ENCODE peak calls at places on chromosomes 3 and 15, in seven cellular contexts. O, U, J, R, L, V and H are unnamed samples.

GRCh38 chr3:36944012-36944640 is 728 bp downstream of the TRANK1 start:
- DNase-seq in U (peak), O (peak), V (peak), L (peak), R (peak), J (peak), H (peak)

GRCh38 chr3:192885374-192885773 is 32.3 kb downstream of the MB21D2 start:
- DNase-seq in U (no peak), O (no peak), L (no peak), V (no peak), J (no peak), R (no peak), H (no peak)

GRCh38 chr3:154970796-154971195 is 109.3 kb upstream of the MME start:
- DNase-seq in O (peak), U (no peak), V (no peak), R (no peak), J (no peak), L (no peak), H (no peak)

GRCh38 chr15:34038404-34039179 is 412 bp downstream of the AVEN start:
- DNase-seq in O (peak), L (peak), U (peak), R (peak), V (peak), J (peak), H (peak)

GRCh38 chr15:77037475-77038209 is 33.3 kb downstream of the TSPAN3 start:
- DNase-seq in U (no peak), V (no peak), L (no peak), O (no peak), R (no peak), J (no peak), H (no peak)

GRCh38 chr15:51884517-51885236 is 55.2 kb downstream of the TMOD3 start:
- DNase-seq in R (no peak), V (no peak), L (no peak), U (no peak), J (no peak), O (no peak), H (no peak)

GRCh38 chr15:39919740-39920509 is at the start of gene GPR176:
- DNase-seq in V (no peak), O (peak), L (peak), R (peak), U (peak), J (peak), H (peak)

GRCh38 chr15:34124656-34125055 is 22.8 kb downstream of the PGBD4 start:
- DNase-seq in V (no peak), U (no peak), J (no peak), R (no peak), L (no peak), O (no peak), H (no peak)

GRCh38 chr3:10187295-10187876 is 22.7 kb downstream of the IRAK2 start:
- DNase-seq in V (no peak), U (no peak), J (no peak), O (no peak), R (no peak), L (no peak), H (no peak)

GRCh38 chr3:171658801-171659200 is 151.5 kb downstream of the PLD1 start:
- DNase-seq in R (no peak), O (no peak), U (no peak), V (no peak), L (no peak), J (no peak), H (no peak)

GRCh38 chr15:77836116-77836798 is 203.5 kb upstream of the LINGO1 start:
- DNase-seq in V (no peak), L (no peak), U (no peak), J (no peak), O (peak), R (no peak), H (peak)

GRCh38 chr3:23877324-23877980 is 39.3 kb downstream of the NKIRAS1 start:
- DNase-seq in V (no peak), O (peak), L (no peak), J (no peak), R (no peak), U (no peak), H (no peak)

GRCh38 chr15:101324513-101325177 is 29.6 kb upstream of the SNRPA1 start:
- DNase-seq in R (no peak), V (no peak), L (no peak), O (no peak), U (no peak), J (no peak), H (no peak)

GRCh38 chr15:65376767-65377104 is 1.1 kb downstream of the IGDCC3 start:
- DNase-seq in O (peak), U (no peak), V (no peak), L (no peak), R (no peak), J (no peak), H (no peak)

GRCh38 chr3:48402907-48403306 is 27.0 kb downstream of the PLXNB1 start:
- DNase-seq in L (peak), V (no peak), R (no peak), O (no peak), U (peak), J (no peak), H (no peak)

GRCh38 chr3:57852896-57853295 is 96.8 kb downstream of the SLMAP start:
- DNase-seq in L (no peak), O (peak), J (no peak), U (no peak), R (no peak), V (no peak), H (no peak)

GRCh38 chr3:129184396-129184656 is 630 bp upstream of the CNBP start:
- DNase-seq in R (no peak), O (peak), L (peak), U (no peak), J (no peak), V (peak), H (no peak)

GRCh38 chr3:108243243-108243642 is 21.0 kb upstream of the IFT57 start:
- DNase-seq in O (no peak), R (no peak), L (no peak), V (no peak), U (no peak), J (no peak), H (no peak)

GRCh38 chr15:31367730-31368344 is 41.2 kb downstream of the KLF13 start:
- DNase-seq in J (no peak), L (no peak), O (no peak), V (no peak), U (no peak), R (no peak), H (no peak)

GRCh38 chr3:10852031-10852795 is 36.2 kb downstream of the SLC6A11 start:
- DNase-seq in L (no peak), J (no peak), U (no peak), O (no peak), R (no peak), V (no peak), H (no peak)

GRCh38 chr3:119362940-119363725 is 69.0 kb downstream of the ARHGAP31 start:
- DNase-seq in U (no peak), V (no peak), L (no peak), O (no peak), R (no peak), J (no peak), H (no peak)

GRCh38 chr3:66317750-66318366 is 97.1 kb downstream of the SLC25A26 start:
- DNase-seq in J (no peak), O (no peak), U (no peak), R (no peak), V (no peak), L (no peak), H (no peak)

GRCh38 chr15:96321422-96322391 is 8.8 kb upstream of the NR2F2 start:
- DNase-seq in J (no peak), V (no peak), U (no peak), L (no peak), O (peak), R (no peak), H (peak)

GRCh38 chr3:36063992-36064391 is 316.3 kb upstream of the STAC start:
- DNase-seq in R (no peak), V (no peak), O (no peak), U (no peak), L (no peak), J (no peak), H (no peak)

GRCh38 chr15:32866486-32867312 is 148.9 kb downstream of the GREM1 start:
- DNase-seq in O (no peak), L (no peak), V (no peak), R (no peak), J (no peak), U (no peak), H (peak)

GRCh38 chr15:26967719-26968269 is 3.2 kb upstream of the GABRG3 start:
- DNase-seq in L (no peak), U (no peak), O (no peak), R (no peak), J (no peak), V (no peak), H (peak)

GRCh38 chr15:89395996-89396395 is 61.4 kb upstream of the POLG start:
- DNase-seq in V (no peak), R (no peak), L (no peak), J (no peak), O (no peak), U (no peak), H (no peak)

GRCh38 chr3:137970914-137971831 is 38.8 kb upstream of the CLDN18 start:
- DNase-seq in L (peak), J (peak), V (no peak), U (no peak), O (peak), R (peak), H (peak)

GRCh38 chr3:130894130-130894872 is 417 bp downstream of the ATP2C1 start:
- DNase-seq in O (peak), R (no peak), J (peak), L (peak), U (no peak), V (no peak), H (peak)

GRCh38 chr15:34233614-34234013 is 8.8 kb downstream of the EMC4 start:
- DNase-seq in R (no peak), O (no peak), J (no peak), L (no peak), V (no peak), U (no peak), H (no peak)

GRCh38 chr3:37765591-37766219 is 96.0 kb upstream of the CTDSPL start:
- DNase-seq in R (no peak), O (peak), U (no peak), V (no peak), L (no peak), J (no peak), H (peak)